ENCODE peak calls at places on chromosomes 13 and 19, in seven cellular contexts. U is neural crest cell, T is left ventricle myocardium inferior, S is gastrocnemius medialis, H is A549, J is lung, W is psoas muscle. Y is an unnamed sample.

GRCh38 chr13:79966039-79966438 is 374.9 kb downstream of the SPRY2 start:
- DNase-seq in U (no peak), T (no peak), S (no peak), H (no peak), J (no peak), W (no peak), Y (no peak)

GRCh38 chr13:60572003-60572792 is 175.2 kb downstream of the TDRD3 start:
- DNase-seq in U (no peak), T (no peak), S (no peak), H (peak), J (no peak), W (no peak), Y (no peak)

GRCh38 chr19:2260341-2260751 is 4.1 kb upstream of the JSRP1 start:
- DNase-seq in U (no peak), T (no peak), S (no peak), H (no peak), J (no peak), W (no peak), Y (no peak)

GRCh38 chr13:106318941-106319411 is 216.5 kb downstream of the EFNB2 start:
- DNase-seq in U (no peak), T (no peak), S (no peak), H (peak), J (peak), W (no peak), Y (no peak)

GRCh38 chr13:41411536-41411935 is 45.8 kb upstream of the RGCC start:
- DNase-seq in U (no peak), T (no peak), S (no peak), H (peak), J (no peak), W (no peak), Y (no peak)

GRCh38 chr13:90502762-90503161 is 844.7 kb upstream of the MIR17HG start:
- DNase-seq in U (no peak), T (no peak), S (no peak), H (no peak), J (no peak), W (no peak), Y (no peak)

GRCh38 chr19:41431426-41432386 is 4.5 kb upstream of the B3GNT8 start:
- DNase-seq in U (no peak), T (peak), S (peak), H (peak), J (no peak), W (peak), Y (no peak)

GRCh38 chr19:36775768-36776167 is 3.2 kb upstream of the ZNF850 start:
- DNase-seq in U (no peak), T (peak), S (no peak), H (no peak), J (no peak), W (no peak), Y (no peak)

GRCh38 chr13:25171517-25172302 is at the start of gene AMER2:
- DNase-seq in U (peak), T (peak), S (no peak), H (no peak), J (no peak), W (no peak), Y (no peak)

GRCh38 chr19:18776736-18777135 is 14.4 kb downstream of the COMP start:
- DNase-seq in U (no peak), T (no peak), S (no peak), H (no peak), J (no peak), W (peak), Y (no peak)

GRCh38 chr13:99797716-99798115 is 173.9 kb downstream of the ZIC5 start:
- DNase-seq in U (no peak), T (no peak), S (no peak), H (no peak), J (no peak), W (no peak), Y (no peak)

GRCh38 chr19:805600-806550 is 8.6 kb downstream of the PTBP1 start:
- DNase-seq in U (no peak), T (no peak), S (no peak), H (no peak), J (no peak), W (no peak), Y (no peak)

GRCh38 chr13:21767032-21767431 is 96.2 kb downstream of the FGF9 start:
- DNase-seq in U (no peak), T (no peak), S (no peak), H (no peak), J (no peak), W (no peak), Y (no peak)

GRCh38 chr13:36766295-36766694 is 52.7 kb upstream of the RFXAP start:
- DNase-seq in U (no peak), T (no peak), S (no peak), H (peak), J (peak), W (no peak), Y (no peak)

GRCh38 chr19:4548238-4548584 is 8.4 kb upstream of the LRG1 start:
- DNase-seq in U (no peak), T (no peak), S (no peak), H (no peak), J (no peak), W (no peak), Y (no peak)

GRCh38 chr13:63209330-63210017 is 1793.8 kb upstream of the PCDH20 start:
- DNase-seq in U (no peak), T (no peak), S (no peak), H (no peak), J (no peak), W (no peak), Y (no peak)

DNA sequence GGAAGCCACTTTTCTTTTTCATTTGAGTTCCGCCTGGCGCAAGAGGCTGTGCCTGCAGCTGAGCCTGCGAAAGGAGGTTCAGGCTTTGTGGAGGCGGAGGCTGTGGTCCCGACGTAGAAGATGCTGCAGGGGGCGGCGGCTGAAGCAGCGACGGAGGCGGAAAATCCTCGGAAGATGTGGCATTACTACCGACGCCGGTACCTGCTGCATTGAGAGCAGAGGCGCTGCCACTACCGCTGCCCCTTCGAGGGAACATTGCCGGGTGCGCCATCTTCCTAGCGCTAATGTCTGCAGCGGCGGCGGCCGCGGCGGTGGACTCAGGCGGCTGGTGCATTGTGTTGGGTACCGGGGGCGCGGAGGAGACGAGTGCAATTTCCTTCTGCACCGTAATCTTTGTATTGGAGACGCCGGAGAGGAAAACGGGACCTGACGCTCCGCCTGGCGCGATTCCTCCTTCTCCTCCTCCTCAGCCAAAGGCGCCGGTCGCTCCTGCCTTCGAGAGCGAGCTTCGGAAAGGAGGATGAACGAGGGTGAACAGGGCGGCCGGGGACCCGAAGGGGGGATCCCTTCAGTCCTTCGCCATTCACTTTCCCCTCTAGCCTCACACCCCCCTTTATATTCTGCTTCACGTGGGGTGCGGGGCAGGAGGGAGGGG is at the start of gene TSC22D1:
- DNase-seq in U (peak), T (peak), S (no peak), H (peak), J (peak), W (peak), Y (peak)
- TF ChIP-seq CTCF in U (peak), T (no peak), S (no peak), H (no peak), J (no peak), W (no peak), Y (no peak)

GRCh38 chr13:33262069-33262487 is 23.5 kb downstream of the STARD13 start:
- DNase-seq in U (no peak), T (no peak), S (no peak), H (no peak), J (no peak), W (no peak), Y (no peak)

GRCh38 chr13:33262554-33262953 is 23.0 kb downstream of the STARD13 start:
- DNase-seq in U (no peak), T (no peak), S (no peak), H (no peak), J (no peak), W (no peak), Y (no peak)

GRCh38 chr13:33263484-33263883 is 22.1 kb downstream of the STARD13 start:
- DNase-seq in U (no peak), T (no peak), S (no peak), H (no peak), J (no peak), W (no peak), Y (no peak)

GRCh38 chr13:33263976-33264619 is 21.5 kb downstream of the STARD13 start:
- DNase-seq in U (no peak), T (no peak), S (peak), H (no peak), J (no peak), W (no peak), Y (no peak)

GRCh38 chr13:33262997-33263396 is 22.6 kb downstream of the STARD13 start:
- DNase-seq in U (no peak), T (no peak), S (no peak), H (no peak), J (no peak), W (no peak), Y (no peak)
- TF ChIP-seq CTCF in U (no peak), T (peak), S (no peak), H (no peak), J (no peak), W (no peak), Y (no peak)

GRCh38 chr13:31913459-31913858 is 118.1 kb upstream of the FRY start:
- DNase-seq in U (no peak), T (no peak), S (no peak), H (no peak), J (no peak), W (no peak), Y (no peak)
- TF ChIP-seq CTCF in U (no peak), T (no peak), S (no peak), H (no peak), J (no peak), W (no peak), Y (no peak)

GRCh38 chr19:10207026-10207425 is 12.3 kb upstream of the DNMT1 start:
- DNase-seq in U (no peak), T (no peak), S (no peak), H (no peak), J (no peak), W (no peak), Y (no peak)
- TF ChIP-seq CTCF in U (no peak), T (no peak), S (no peak), H (no peak), J (no peak), W (no peak), Y (no peak)

DNA sequence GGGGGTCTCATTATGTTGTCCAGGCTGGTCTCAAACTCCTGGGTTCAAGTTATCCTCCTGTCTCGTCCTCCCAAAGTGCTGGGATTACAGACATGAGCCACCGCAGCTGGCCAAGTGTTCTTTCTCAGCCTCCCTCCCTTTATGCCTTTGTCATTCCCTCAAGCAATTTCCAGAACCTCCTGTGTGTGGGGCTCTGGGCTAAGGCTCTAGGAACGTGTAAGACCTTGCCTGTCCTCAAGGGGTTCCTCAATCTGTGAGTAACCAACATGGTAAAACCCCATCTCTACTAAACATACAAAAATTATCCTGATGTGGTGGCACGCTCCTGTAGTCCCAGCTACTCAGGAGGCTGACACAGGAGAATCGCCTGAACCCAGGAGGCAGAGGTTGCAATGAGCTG is 15.5 kb upstream of the SPACA4 start:
- DNase-seq in U (no peak), T (no peak), S (no peak), H (peak), J (no peak), W (no peak), Y (no peak)
- TF ChIP-seq CTCF in U (peak), T (no peak), S (no peak), H (no peak), J (no peak), W (no peak), Y (no peak)